ENCODE peak calls at places on chromosomes 7 and 10, in eight cellular contexts. One of them, this sample, is unnamed.

GRCh38 chr10:60537697-60538096 is 148.0 kb upstream of the ANK3 start:
- DNase-seq in heart left ventricle: no peak
- DNase-seq in brain microvascular endothelial cell: no peak
- DNase-seq in Daoy: no peak
- DNase-seq in stimulated activated naive CD8-positive, alpha-beta T cell treated with anti-CD3 and anti-CD28 coated beads, Interleukin-15, amount 100 ng/mL, for 72 hours: no peak
- DNase-seq in AG20443: no peak
- DNase-seq in heart right ventricle: no peak
- DNase-seq in left cardiac atrium: no peak
- DNase-seq in this sample: no peak

GRCh38 chr7:13988011-13988410 is 1.5 kb downstream of the ETV1 start:
- DNase-seq in heart left ventricle: no peak
- DNase-seq in brain microvascular endothelial cell: peak; percentile 57
- DNase-seq in Daoy: peak; percentile 30
- DNase-seq in stimulated activated naive CD8-positive, alpha-beta T cell treated with anti-CD3 and anti-CD28 coated beads, Interleukin-15, amount 100 ng/mL, for 72 hours: no peak
- DNase-seq in AG20443: no peak
- DNase-seq in heart right ventricle: no peak
- DNase-seq in left cardiac atrium: peak; percentile 22
- DNase-seq in this sample: peak; percentile 28

GRCh38 chr7:712601-713457 is 13.7 kb upstream of the DNAAF5 start:
- DNase-seq in heart left ventricle: peak; percentile 15
- DNase-seq in brain microvascular endothelial cell: no peak
- DNase-seq in Daoy: no peak
- DNase-seq in stimulated activated naive CD8-positive, alpha-beta T cell treated with anti-CD3 and anti-CD28 coated beads, Interleukin-15, amount 100 ng/mL, for 72 hours: no peak
- DNase-seq in AG20443: no peak
- DNase-seq in heart right ventricle: no peak
- DNase-seq in left cardiac atrium: no peak
- DNase-seq in this sample: no peak

GRCh38 chr10:120172371-120172770 is 279.8 kb downstream of the SEC23IP start:
- DNase-seq in heart left ventricle: no peak
- DNase-seq in brain microvascular endothelial cell: peak; percentile 37
- DNase-seq in Daoy: peak; percentile 44
- DNase-seq in stimulated activated naive CD8-positive, alpha-beta T cell treated with anti-CD3 and anti-CD28 coated beads, Interleukin-15, amount 100 ng/mL, for 72 hours: no peak
- DNase-seq in AG20443: no peak
- DNase-seq in heart right ventricle: no peak
- DNase-seq in left cardiac atrium: no peak
- DNase-seq in this sample: no peak

GRCh38 chr10:113297226-113297625 is 255.6 kb upstream of the HABP2 start:
- DNase-seq in heart left ventricle: no peak
- DNase-seq in brain microvascular endothelial cell: peak; percentile 51
- DNase-seq in Daoy: peak; percentile 23
- DNase-seq in stimulated activated naive CD8-positive, alpha-beta T cell treated with anti-CD3 and anti-CD28 coated beads, Interleukin-15, amount 100 ng/mL, for 72 hours: no peak
- DNase-seq in AG20443: peak; percentile 80
- DNase-seq in heart right ventricle: no peak
- DNase-seq in left cardiac atrium: no peak
- DNase-seq in this sample: no peak

GRCh38 chr7:146002431-146003078 is 114.0 kb upstream of the CNTNAP2 start:
- DNase-seq in heart left ventricle: no peak
- DNase-seq in brain microvascular endothelial cell: peak; percentile 72
- DNase-seq in Daoy: no peak
- DNase-seq in stimulated activated naive CD8-positive, alpha-beta T cell treated with anti-CD3 and anti-CD28 coated beads, Interleukin-15, amount 100 ng/mL, for 72 hours: no peak
- DNase-seq in AG20443: no peak
- DNase-seq in heart right ventricle: no peak
- DNase-seq in left cardiac atrium: no peak
- DNase-seq in this sample: no peak

GRCh38 chr7:4634166-4634565 is 47.9 kb upstream of the FOXK1 start:
- DNase-seq in heart left ventricle: no peak
- DNase-seq in brain microvascular endothelial cell: no peak
- DNase-seq in Daoy: peak; percentile 42
- DNase-seq in stimulated activated naive CD8-positive, alpha-beta T cell treated with anti-CD3 and anti-CD28 coated beads, Interleukin-15, amount 100 ng/mL, for 72 hours: no peak
- DNase-seq in AG20443: no peak
- DNase-seq in heart right ventricle: no peak
- DNase-seq in left cardiac atrium: no peak
- DNase-seq in this sample: no peak

GRCh38 chr10:97388152-97388551 is 13.0 kb downstream of the RRP12 start:
- DNase-seq in heart left ventricle: no peak
- DNase-seq in brain microvascular endothelial cell: no peak
- DNase-seq in Daoy: no peak
- DNase-seq in stimulated activated naive CD8-positive, alpha-beta T cell treated with anti-CD3 and anti-CD28 coated beads, Interleukin-15, amount 100 ng/mL, for 72 hours: no peak
- DNase-seq in AG20443: no peak
- DNase-seq in heart right ventricle: no peak
- DNase-seq in left cardiac atrium: no peak
- DNase-seq in this sample: no peak

GRCh38 chr10:76727009-76727408 is 910.6 kb downstream of the KCNMA1 start:
- DNase-seq in heart left ventricle: no peak
- DNase-seq in brain microvascular endothelial cell: no peak
- DNase-seq in Daoy: no peak
- DNase-seq in stimulated activated naive CD8-positive, alpha-beta T cell treated with anti-CD3 and anti-CD28 coated beads, Interleukin-15, amount 100 ng/mL, for 72 hours: no peak
- DNase-seq in AG20443: no peak
- DNase-seq in heart right ventricle: no peak
- DNase-seq in left cardiac atrium: no peak
- DNase-seq in this sample: no peak

GRCh38 chr7:44073664-44074348 is 8.4 kb upstream of the PGAM2 start:
- DNase-seq in heart left ventricle: peak; percentile 82
- DNase-seq in brain microvascular endothelial cell: peak; percentile 55
- DNase-seq in Daoy: peak; percentile 94
- DNase-seq in stimulated activated naive CD8-positive, alpha-beta T cell treated with anti-CD3 and anti-CD28 coated beads, Interleukin-15, amount 100 ng/mL, for 72 hours: peak; percentile 61
- DNase-seq in AG20443: peak; percentile 66
- DNase-seq in heart right ventricle: peak; percentile 77
- DNase-seq in left cardiac atrium: peak; percentile 81
- DNase-seq in this sample: peak; percentile 86

GRCh38 chr10:94038024-94038423 is 44.3 kb downstream of the PLCE1 start:
- DNase-seq in heart left ventricle: no peak
- DNase-seq in brain microvascular endothelial cell: peak; percentile 75
- DNase-seq in Daoy: peak; percentile 72
- DNase-seq in stimulated activated naive CD8-positive, alpha-beta T cell treated with anti-CD3 and anti-CD28 coated beads, Interleukin-15, amount 100 ng/mL, for 72 hours: no peak
- DNase-seq in AG20443: no peak
- DNase-seq in heart right ventricle: no peak
- DNase-seq in left cardiac atrium: no peak
- DNase-seq in this sample: no peak

GRCh38 chr7:98872328-98872924 is 2.6 kb upstream of the TMEM130 start:
- DNase-seq in heart left ventricle: no peak
- DNase-seq in brain microvascular endothelial cell: no peak
- DNase-seq in Daoy: no peak
- DNase-seq in stimulated activated naive CD8-positive, alpha-beta T cell treated with anti-CD3 and anti-CD28 coated beads, Interleukin-15, amount 100 ng/mL, for 72 hours: peak; percentile 15
- DNase-seq in AG20443: no peak
- DNase-seq in heart right ventricle: no peak
- DNase-seq in left cardiac atrium: no peak
- DNase-seq in this sample: no peak

GRCh38 chr10:133156674-133157579 is 3.1 kb upstream of the KNDC1 start:
- DNase-seq in heart left ventricle: no peak
- DNase-seq in brain microvascular endothelial cell: no peak
- DNase-seq in Daoy: no peak
- DNase-seq in stimulated activated naive CD8-positive, alpha-beta T cell treated with anti-CD3 and anti-CD28 coated beads, Interleukin-15, amount 100 ng/mL, for 72 hours: no peak
- DNase-seq in AG20443: no peak
- DNase-seq in heart right ventricle: no peak
- DNase-seq in left cardiac atrium: no peak
- DNase-seq in this sample: no peak

GRCh38 chr7:73442903-73443542 is 9.4 kb downstream of the FZD9 start:
- DNase-seq in heart left ventricle: no peak
- DNase-seq in brain microvascular endothelial cell: no peak
- DNase-seq in Daoy: peak; percentile 31
- DNase-seq in stimulated activated naive CD8-positive, alpha-beta T cell treated with anti-CD3 and anti-CD28 coated beads, Interleukin-15, amount 100 ng/mL, for 72 hours: no peak
- DNase-seq in AG20443: no peak
- DNase-seq in heart right ventricle: no peak
- DNase-seq in left cardiac atrium: no peak
- DNase-seq in this sample: no peak

GRCh38 chr10:79286318-79286951 is 60.8 kb upstream of the PPIF start:
- DNase-seq in heart left ventricle: peak; percentile 65
- DNase-seq in brain microvascular endothelial cell: peak; percentile 63
- DNase-seq in Daoy: peak; percentile 13
- DNase-seq in stimulated activated naive CD8-positive, alpha-beta T cell treated with anti-CD3 and anti-CD28 coated beads, Interleukin-15, amount 100 ng/mL, for 72 hours: peak; percentile 86
- DNase-seq in AG20443: peak; percentile 30
- DNase-seq in heart right ventricle: peak; percentile 57
- DNase-seq in left cardiac atrium: peak; percentile 81
- DNase-seq in this sample: peak; percentile 79

GRCh38 chr10:96895662-96896424 is 63.7 kb downstream of the LCOR start:
- DNase-seq in heart left ventricle: no peak
- DNase-seq in brain microvascular endothelial cell: no peak
- DNase-seq in Daoy: no peak
- DNase-seq in stimulated activated naive CD8-positive, alpha-beta T cell treated with anti-CD3 and anti-CD28 coated beads, Interleukin-15, amount 100 ng/mL, for 72 hours: no peak
- DNase-seq in AG20443: no peak
- DNase-seq in heart right ventricle: no peak
- DNase-seq in left cardiac atrium: no peak
- DNase-seq in this sample: no peak

GRCh38 chr7:142863891-142864685 is 9.2 kb downstream of the EPHB6 start:
- DNase-seq in heart left ventricle: no peak
- DNase-seq in brain microvascular endothelial cell: no peak
- DNase-seq in Daoy: peak; percentile 3
- DNase-seq in stimulated activated naive CD8-positive, alpha-beta T cell treated with anti-CD3 and anti-CD28 coated beads, Interleukin-15, amount 100 ng/mL, for 72 hours: no peak
- DNase-seq in AG20443: no peak
- DNase-seq in heart right ventricle: no peak
- DNase-seq in left cardiac atrium: no peak
- DNase-seq in this sample: peak; percentile 10

GRCh38 chr10:79243211-79244067 is 103.8 kb upstream of the PPIF start:
- DNase-seq in heart left ventricle: peak; percentile 67
- DNase-seq in brain microvascular endothelial cell: no peak
- DNase-seq in Daoy: no peak
- DNase-seq in stimulated activated naive CD8-positive, alpha-beta T cell treated with anti-CD3 and anti-CD28 coated beads, Interleukin-15, amount 100 ng/mL, for 72 hours: peak; percentile 69
- DNase-seq in AG20443: peak; percentile 47
- DNase-seq in heart right ventricle: peak; percentile 59
- DNase-seq in left cardiac atrium: no peak
- DNase-seq in this sample: no peak

GRCh38 chr7:471191-471865 is 48.3 kb downstream of the PDGFA start:
- DNase-seq in heart left ventricle: no peak
- DNase-seq in brain microvascular endothelial cell: no peak
- DNase-seq in Daoy: no peak
- DNase-seq in stimulated activated naive CD8-positive, alpha-beta T cell treated with anti-CD3 and anti-CD28 coated beads, Interleukin-15, amount 100 ng/mL, for 72 hours: no peak
- DNase-seq in AG20443: no peak
- DNase-seq in heart right ventricle: no peak
- DNase-seq in left cardiac atrium: peak; percentile 18
- DNase-seq in this sample: no peak

GRCh38 chr10:33982995-33983394 is 648.5 kb upstream of the NRP1 start:
- DNase-seq in heart left ventricle: no peak
- DNase-seq in brain microvascular endothelial cell: no peak
- DNase-seq in Daoy: no peak
- DNase-seq in stimulated activated naive CD8-positive, alpha-beta T cell treated with anti-CD3 and anti-CD28 coated beads, Interleukin-15, amount 100 ng/mL, for 72 hours: no peak
- DNase-seq in AG20443: no peak
- DNase-seq in heart right ventricle: no peak
- DNase-seq in left cardiac atrium: no peak
- DNase-seq in this sample: no peak